ENCODE peak calls at places on chromosomes 5 and 9, in five cellular contexts. K, E, N, O and U are unnamed samples.

GRCh38 chr5:67404261-67405100 is 207.9 kb upstream of the CD180 start:
- DNase-seq in O (peak; percentile 58), K (no peak), N (peak; percentile 72), E (peak; percentile 58), U (no peak)

GRCh38 chr9:92781902-92782301 is 17.3 kb upstream of the BICD2 start:
- DNase-seq in N (no peak), E (no peak), K (no peak), O (no peak), U (no peak)

GRCh38 chr5:33309780-33310345 is 130.9 kb upstream of the TARS1 start:
- DNase-seq in K (no peak), E (peak; percentile 47), O (no peak), N (no peak), U (no peak)

GRCh38 chr5:172886974-172887491 is 53.0 kb downstream of the ERGIC1 start:
- DNase-seq in K (peak; percentile 75), N (peak; percentile 98), O (peak; percentile 85), E (peak; percentile 88), U (peak; percentile 62)

GRCh38 chr9:135224921-135225541 is 137.6 kb downstream of the OLFM1 start:
- DNase-seq in K (no peak), E (no peak), N (no peak), O (no peak), U (no peak)

GRCh38 chr5:141793881-141794280 is 84.3 kb downstream of the PCDH1 start:
- DNase-seq in O (no peak), K (no peak), E (no peak), N (no peak), U (no peak)

GRCh38 chr5:50365615-50366251 is 75.4 kb downstream of the EMB start:
- DNase-seq in E (peak; percentile 49), N (no peak), O (no peak), K (peak; percentile 39), U (no peak)

GRCh38 chr5:392431-392988 is 50.5 kb upstream of the EXOC3 start:
- DNase-seq in N (no peak), K (no peak), O (no peak), E (no peak), U (no peak)

GRCh38 chr9:73720601-73721000 is 568.9 kb downstream of the ANXA1 start:
- DNase-seq in O (no peak), N (peak; percentile 15), K (no peak), E (no peak), U (no peak)

GRCh38 chr9:36194326-36195000 is 3.7 kb downstream of the CLTA start:
- DNase-seq in N (no peak), E (peak; percentile 46), K (no peak), O (no peak), U (no peak)

GRCh38 chr5:39691993-39692392 is 267.2 kb upstream of the DAB2 start:
- DNase-seq in E (no peak), K (no peak), N (no peak), O (no peak), U (no peak)

GRCh38 chr9:36928670-36929349 is 105.3 kb downstream of the PAX5 start:
- DNase-seq in O (peak; percentile 42), N (peak; percentile 78), K (no peak), E (peak; percentile 76), U (no peak)

GRCh38 chr9:129235931-129236331 is 57.9 kb upstream of the IER5L start:
- DNase-seq in E (no peak), K (no peak), N (no peak), O (no peak), U (no peak)

GRCh38 chr5:144504929-144505578 is 334.4 kb downstream of the KCTD16 start:
- DNase-seq in O (no peak), E (no peak), N (peak; percentile 1), K (no peak), U (no peak)

GRCh38 chr5:103587185-103587748 is 24.7 kb upstream of the NUDT12 start:
- DNase-seq in K (no peak), E (peak; percentile 50), N (peak; percentile 32), O (no peak), U (no peak)

GRCh38 chr5:44318883-44319282 is 70.3 kb downstream of the FGF10 start:
- DNase-seq in N (no peak), K (no peak), O (no peak), E (no peak), U (no peak)

GRCh38 chr5:124030043-124030461 is 518.1 kb downstream of the CSNK1G3 start:
- DNase-seq in K (no peak), E (no peak), O (no peak), N (no peak), U (peak; percentile 23)

GRCh38 chr5:142590451-142591240 is 95.2 kb downstream of the FGF1 start:
- DNase-seq in N (peak; percentile 48), K (no peak), E (no peak), O (peak; percentile 17), U (no peak)

GRCh38 chr5:139985290-139985689 is 57.8 kb downstream of the NRG2 start:
- DNase-seq in O (peak; percentile 5), N (no peak), E (no peak), K (no peak), U (no peak)

GRCh38 chr5:143887302-143887638 is 75.3 kb downstream of the HMHB1 start:
- DNase-seq in K (peak; percentile 26), O (peak; percentile 73), E (peak; percentile 52), N (peak; percentile 78), U (no peak)

GRCh38 chr5:1918488-1919208 is 35.9 kb upstream of the IRX4 start:
- DNase-seq in K (no peak), N (no peak), E (no peak), O (no peak), U (no peak)

GRCh38 chr9:101566904-101567724 is 27.7 kb downstream of the PPP3R2 start:
- DNase-seq in E (peak; percentile 39), K (no peak), N (peak; percentile 62), O (peak; percentile 29), U (no peak)

GRCh38 chr5:55441107-55441771 is 93.5 kb downstream of the PLPP1 start:
- DNase-seq in N (no peak), K (no peak), E (no peak), O (no peak), U (no peak)

GRCh38 chr9:94645901-94646300 is 6.6 kb upstream of the FBP1 start:
- DNase-seq in K (no peak), E (no peak), N (no peak), O (no peak), U (no peak)

GRCh38 chr9:126397056-126397455 is 70.4 kb downstream of the MVB12B start:
- DNase-seq in O (no peak), N (no peak), E (no peak), K (no peak), U (no peak)

GRCh38 chr9:13934411-13934810 is 379.5 kb downstream of the NFIB start:
- DNase-seq in O (no peak), N (no peak), E (no peak), K (no peak), U (no peak)

GRCh38 chr9:18122156-18122555 is 351.8 kb upstream of the ADAMTSL1 start:
- DNase-seq in N (peak; percentile 28), K (no peak), E (no peak), O (peak; percentile 30), U (no peak)

GRCh38 chr5:136424835-136425694 is 59.7 kb upstream of the TRPC7 start:
- DNase-seq in N (peak; percentile 59), K (peak; percentile 61), E (peak; percentile 55), O (peak; percentile 34), U (no peak)

GRCh38 chr5:167626341-167627118 is 664.9 kb upstream of the WWC1 start:
- DNase-seq in K (no peak), N (peak; percentile 66), O (no peak), E (no peak), U (no peak)

GRCh38 chr5:96344678-96345612 is 88.1 kb downstream of the PCSK1 start:
- DNase-seq in O (peak; percentile 74), N (peak; percentile 90), E (peak; percentile 91), K (no peak), U (peak; percentile 63)
- TF ChIP-seq CTCF in O (peak; percentile 42), N (peak; percentile 66), E (peak; percentile 60), K (peak; percentile 61), U (peak; percentile 54)

DNA sequence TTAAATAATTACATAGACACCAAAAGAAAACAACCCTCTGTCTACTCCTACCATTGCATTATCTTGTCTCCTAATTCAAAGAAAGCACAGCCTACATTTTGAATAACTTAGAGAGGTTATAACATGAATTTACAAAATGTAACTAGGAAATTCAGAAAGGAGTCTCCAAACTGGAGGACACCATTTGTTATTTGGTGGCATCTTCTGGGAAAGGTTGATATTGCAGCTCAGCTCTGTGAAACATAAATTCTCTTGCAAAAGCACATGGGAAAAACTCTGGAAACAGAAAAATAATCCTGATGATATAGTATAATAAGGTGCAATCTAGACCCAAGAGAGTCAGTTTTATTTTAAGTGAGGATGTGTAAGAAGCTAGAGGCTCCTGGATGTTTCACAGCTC is 215.3 kb downstream of the MLLT3 start:
- DNase-seq in N (peak; percentile 5), O (no peak), E (no peak), K (no peak), U (no peak)
- TF ChIP-seq CTCF in N (peak; percentile 18), O (no peak), E (no peak), K (no peak), U (no peak)

GRCh38 chr5:110268283-110268682 is 458.2 kb downstream of the TMEM232 start:
- DNase-seq in O (no peak), N (no peak), K (no peak), E (no peak), U (no peak)
- TF ChIP-seq CTCF in O (no peak), N (no peak), K (no peak), E (no peak), U (no peak)

GRCh38 chr9:108185613-108186012 is 670.2 kb downstream of the ACTL7B start:
- DNase-seq in K (no peak), E (no peak), N (no peak), O (no peak), U (no peak)

GRCh38 chr9:108182950-108183381 is 672.8 kb downstream of the ACTL7B start:
- DNase-seq in N (peak; percentile 62), O (no peak), E (peak; percentile 79), K (peak; percentile 22), U (no peak)

GRCh38 chr9:108186996-108187395 is 668.8 kb downstream of the ACTL7B start:
- DNase-seq in N (peak; percentile 72), K (no peak), O (peak; percentile 45), E (peak; percentile 97), U (peak; percentile 53)

GRCh38 chr9:108184009-108184408 is 671.8 kb downstream of the ACTL7B start:
- DNase-seq in E (no peak), N (no peak), O (no peak), K (no peak), U (no peak)

GRCh38 chr9:108184941-108185340 is 670.8 kb downstream of the ACTL7B start:
- DNase-seq in K (no peak), E (peak; percentile 59), N (peak; percentile 36), O (peak; percentile 40), U (no peak)
- TF ChIP-seq CTCF in K (no peak), E (no peak), N (no peak), O (no peak), U (no peak)